ENCODE peak calls at places on chromosomes 13 and 19, in four cellular contexts. B is tibial nerve, F is lower leg skin, V is heart right ventricle. G is an unnamed sample.

GRCh38 chr19:11649941-11650340 is 52.7 kb downstream of the ZNF627 start:
- DNase-seq in V (no peak), B (no peak), F (no peak), G (no peak)

GRCh38 chr13:85806553-85807175 is 7.4 kb upstream of the SLITRK6 start:
- DNase-seq in F (no peak), B (no peak), V (no peak), G (peak)

GRCh38 chr19:17687857-17688784 is at the start of gene UNC13A:
- DNase-seq in F (no peak), B (no peak), V (peak), G (no peak)

GRCh38 chr19:44748426-44749254 is at the start of gene BCL3:
- DNase-seq in B (no peak), V (peak), F (peak), G (no peak)

GRCh38 chr19:14959263-14959662 is 18.0 kb downstream of the OR7C2 start:
- DNase-seq in F (no peak), V (no peak), B (no peak), G (no peak)

GRCh38 chr13:62747629-62748028 is 1332.0 kb upstream of the PCDH20 start:
- DNase-seq in F (no peak), B (no peak), V (no peak), G (peak)

GRCh38 chr13:30224732-30225131 is 82.6 kb downstream of the KATNAL1 start:
- DNase-seq in F (no peak), B (no peak), V (no peak), G (peak)

GRCh38 chr13:68808456-68808855 is 1299.2 kb upstream of the ATXN8OS start:
- DNase-seq in F (no peak), V (no peak), B (no peak), G (no peak)

GRCh38 chr13:25001807-25002206 is 94.1 kb upstream of the PABPC3 start:
- DNase-seq in F (no peak), B (no peak), V (no peak), G (peak)

GRCh38 chr13:24998433-24998832 is 97.5 kb upstream of the PABPC3 start:
- DNase-seq in F (no peak), V (no peak), B (no peak), G (no peak)

GRCh38 chr13:24995225-24995804 is 100.6 kb upstream of the PABPC3 start:
- DNase-seq in V (no peak), B (peak), F (no peak), G (peak)

DNA sequence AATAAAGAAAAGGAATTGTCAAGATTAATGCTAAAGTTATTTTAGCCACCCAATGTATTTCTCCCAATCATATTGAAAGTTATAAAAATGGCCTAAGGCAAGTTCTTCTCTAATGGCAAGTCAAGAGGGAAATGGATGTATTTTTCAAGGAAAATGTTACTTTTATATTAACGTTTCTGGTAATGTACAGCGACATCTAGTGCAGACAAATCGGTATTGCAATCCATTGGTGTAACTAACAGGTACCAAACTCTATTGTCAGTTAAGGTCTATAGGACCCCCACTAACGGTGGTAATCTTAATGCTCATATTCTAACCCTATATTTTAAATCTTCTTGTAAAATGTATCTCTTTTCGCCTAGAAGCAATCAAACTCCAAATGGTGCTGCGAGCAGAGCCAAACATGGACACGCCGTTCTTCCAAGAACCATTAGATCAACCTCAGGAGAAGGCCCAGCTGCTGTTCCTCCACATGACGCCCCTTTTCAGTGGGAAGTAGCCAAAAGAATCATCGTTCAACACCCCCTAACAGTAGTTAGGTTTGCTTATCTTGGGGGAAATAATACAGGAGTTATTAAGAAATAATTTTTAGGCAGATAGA is 98.5 kb upstream of the PABPC3 start:
- DNase-seq in B (peak), V (no peak), F (no peak), G (peak)
- TF ChIP-seq CTCF in B (peak), V (peak), F (no peak), G (peak)

GRCh38 chr13:41071775-41072174 is 10.5 kb downstream of the WBP4 start:
- DNase-seq in V (no peak), B (no peak), F (no peak), G (no peak)

GRCh38 chr13:41077475-41077874 is 16.2 kb downstream of the WBP4 start:
- DNase-seq in B (no peak), F (no peak), V (no peak), G (no peak)

GRCh38 chr13:41075485-41075884 is 14.2 kb downstream of the WBP4 start:
- DNase-seq in F (no peak), B (no peak), V (no peak), G (no peak)

GRCh38 chr13:41074523-41074922 is 13.2 kb downstream of the WBP4 start:
- DNase-seq in V (no peak), F (no peak), B (no peak), G (no peak)

DNA sequence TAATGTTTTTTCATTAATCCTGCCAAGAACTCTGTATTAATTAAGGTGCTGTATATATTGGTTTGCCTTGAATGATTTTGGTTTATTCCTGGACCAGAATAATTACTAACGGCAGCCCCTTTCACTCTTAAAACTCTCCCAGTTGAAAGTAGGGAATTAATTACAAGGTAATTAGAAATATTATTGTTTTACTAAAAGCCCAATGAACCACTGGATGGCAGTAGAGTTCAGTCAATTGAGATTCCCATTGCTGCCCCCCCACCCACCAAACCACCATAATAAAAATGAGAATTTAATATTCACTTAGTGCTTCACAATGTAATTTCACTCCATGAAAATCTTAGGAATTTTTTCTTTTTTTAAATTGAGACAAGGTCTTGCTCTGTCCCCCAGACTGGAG is 13.7 kb downstream of the WBP4 start:
- DNase-seq in V (no peak), B (peak), F (no peak), G (peak)
- TF ChIP-seq CTCF in V (peak), B (peak), F (no peak), G (peak)

GRCh38 chr13:23380534-23380933 is 53.0 kb downstream of the SACS start:
- DNase-seq in F (no peak), B (no peak), V (no peak), G (no peak)

GRCh38 chr13:23377603-23378002 is 55.9 kb downstream of the SACS start:
- DNase-seq in V (no peak), F (no peak), B (no peak), G (no peak)

GRCh38 chr13:23372264-23372905 is 61.1 kb downstream of the SACS start:
- DNase-seq in V (no peak), B (no peak), F (no peak), G (no peak)

GRCh38 chr13:23378009-23378632 is 55.4 kb downstream of the SACS start:
- DNase-seq in V (no peak), F (no peak), B (peak), G (peak)

GRCh38 chr13:23375007-23375971 is 58.2 kb downstream of the SACS start:
- DNase-seq in F (peak), V (peak), B (peak), G (peak)
- TF ChIP-seq CTCF in F (no peak), V (peak), B (no peak), G (no peak)

GRCh38 chr19:39341122-39341719 is 1.0 kb upstream of the SAMD4B start:
- DNase-seq in F (no peak), V (peak), B (no peak), G (no peak)
- TF ChIP-seq CTCF in F (no peak), V (no peak), B (no peak), G (no peak)

GRCh38 chr19:35744688-35745327 is 410 bp downstream of the U2AF1L4 start:
- DNase-seq in B (peak), V (peak), F (peak), G (peak)
- TF ChIP-seq CTCF in B (peak), V (peak), F (no peak), G (no peak)

DNA sequence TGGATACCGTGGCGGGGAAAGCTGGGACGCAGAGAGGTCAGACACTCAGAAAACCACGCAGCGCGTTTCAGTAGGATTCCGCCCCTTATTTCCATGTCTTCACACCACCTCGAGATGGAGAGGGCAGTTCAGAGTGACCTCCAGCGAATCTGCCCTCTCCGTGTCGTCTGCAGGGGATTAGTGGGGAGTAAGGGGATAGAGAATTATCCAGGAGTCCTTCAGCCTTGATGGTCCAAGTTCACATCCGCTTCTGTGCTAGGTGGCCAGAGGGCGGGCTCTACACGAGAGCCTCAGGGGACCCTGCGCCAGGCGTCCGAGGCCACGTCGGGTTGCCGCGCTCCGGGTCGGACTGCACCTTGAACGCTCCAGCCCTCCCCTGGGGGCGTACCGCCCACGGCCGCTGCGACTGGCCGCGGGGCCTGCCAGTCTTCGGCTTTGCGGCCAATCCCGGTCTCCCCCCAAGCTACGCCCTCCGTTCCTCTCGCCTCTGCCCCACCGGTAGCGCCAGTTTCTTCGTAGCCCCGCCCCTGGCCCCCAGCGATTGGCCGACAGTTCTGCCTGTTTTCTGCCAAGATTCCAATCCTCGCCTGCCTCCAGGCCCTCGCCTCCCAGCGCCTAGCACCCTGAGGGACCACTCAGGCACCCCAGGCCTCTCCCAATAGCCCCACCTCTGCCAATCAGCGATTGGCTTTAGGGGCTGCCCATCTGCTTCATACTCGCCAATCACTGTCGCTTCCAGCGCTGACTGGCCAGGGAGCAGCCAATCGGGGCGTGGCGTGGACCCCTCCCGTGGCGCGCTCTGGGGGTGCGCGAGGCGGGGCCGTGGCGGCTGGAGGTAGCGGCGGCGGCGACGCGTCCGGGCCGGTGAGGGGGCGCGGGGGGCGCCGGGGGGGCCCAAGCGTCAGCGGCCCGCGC is at the start of gene SLC25A42:
- DNase-seq in V (peak), F (peak), B (peak), G (peak)
- TF ChIP-seq CTCF in V (no peak), F (no peak), B (no peak), G (no peak)

GRCh38 chr19:3783660-3784584 is 2.3 kb downstream of the MATK start:
- DNase-seq in F (no peak), V (no peak), B (no peak), G (no peak)
- TF ChIP-seq CTCF in F (no peak), V (peak), B (no peak), G (peak)

GRCh38 chr19:29671393-29672076 is 6.3 kb downstream of the PLEKHF1 start:
- DNase-seq in B (no peak), F (peak), V (peak), G (peak)
- TF ChIP-seq CTCF in B (peak), F (no peak), V (peak), G (peak)

GRCh38 chr13:27171830-27172494 is 351 bp upstream of the USP12 start:
- DNase-seq in F (peak), B (peak), V (peak), G (peak)
- TF ChIP-seq CTCF in F (no peak), B (no peak), V (no peak), G (no peak)

GRCh38 chr19:2887391-2887914 is 13.3 kb upstream of the ZNF57 start:
- DNase-seq in B (peak), V (no peak), F (no peak), G (peak)
- TF ChIP-seq CTCF in B (peak), V (peak), F (no peak), G (peak)

G was measured in MCF 10A.